ENCODE peak calls at places on chromosomes 16 and 17, in five cellular contexts. L is neural progenitor cell, E is GM23338, R is OCI-LY7, O is HCT116. Y is an unnamed sample. For H3K36me3, the result is how much of the 10 kb centered on the place peaks cover.

GRCh38 chr16:86893513-86893912 is 315.2 kb downstream of the FOXL1 start:
- DNase-seq in L (no peak), E (no peak), R (no peak), O (no peak), Y (peak)

GRCh38 chr17:10600551-10600950 is 51.1 kb upstream of the MYH2 start:
- DNase-seq in L (no peak), E (no peak), R (no peak), O (no peak), Y (no peak)

GRCh38 chr16:28531777-28532744 is 6.7 kb downstream of the NUPR1 start:
- DNase-seq in L (peak), E (peak), R (no peak), O (peak), Y (peak)

GRCh38 chr16:630815-631405 is at the start of gene WFIKKN1:
- DNase-seq in L (peak), E (peak), R (no peak), O (no peak), Y (no peak)

GRCh38 chr16:12767897-12768296 is 35.8 kb downstream of the CPPED1 start:
- DNase-seq in L (no peak), E (no peak), R (no peak), O (no peak), Y (no peak)

GRCh38 chr17:74686761-74687160 is 26.0 kb downstream of the CD300LF start:
- DNase-seq in L (no peak), E (no peak), R (peak), O (no peak), Y (no peak)

GRCh38 chr17:13462161-13462560 is 139.6 kb downstream of the HS3ST3A1 start:
- DNase-seq in L (no peak), E (no peak), R (no peak), O (no peak), Y (no peak)

GRCh38 chr17:29069526-29070041 is 26.6 kb downstream of the PIPOX start:
- DNase-seq in L (no peak), E (peak), R (no peak), O (no peak), Y (no peak)

DNA sequence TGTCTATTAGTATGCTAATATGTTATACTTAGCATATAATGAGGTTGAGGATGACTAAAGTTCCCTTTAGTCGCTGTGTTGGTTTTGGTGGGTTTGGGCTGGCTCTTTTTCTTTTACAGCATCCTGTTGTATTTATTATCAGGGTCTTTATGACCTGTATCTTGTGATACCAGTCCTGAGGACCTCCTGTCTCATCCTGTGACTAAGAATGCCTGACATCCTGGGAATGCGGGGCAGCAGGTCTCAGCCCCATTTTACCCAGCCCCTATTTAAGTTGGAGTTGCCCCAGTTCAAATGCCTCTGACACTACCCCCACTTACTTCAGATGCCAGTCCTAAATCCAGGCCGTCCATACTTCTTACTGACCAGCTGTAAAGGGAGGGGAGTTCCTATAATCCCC is 59.5 kb downstream of the MFSD11 start:
- DNase-seq in L (no peak), E (peak), R (no peak), O (no peak), Y (no peak)
- H3K4me2 ChIP-seq in L (no peak), E (no peak), R (no peak), O (peak), Y (no peak)

GRCh38 chr16:84850714-84851113 is 30.9 kb downstream of the CRISPLD2 start:
- DNase-seq in L (no peak), E (no peak), R (no peak), O (no peak), Y (no peak)

GRCh38 chr16:84849751-84850150 is 30.0 kb downstream of the CRISPLD2 start:
- DNase-seq in L (no peak), E (no peak), R (no peak), O (no peak), Y (no peak)

GRCh38 chr16:84851192-84852127 is 31.7 kb downstream of the CRISPLD2 start:
- DNase-seq in L (no peak), E (no peak), R (no peak), O (no peak), Y (peak)

GRCh38 chr16:84854759-84855158 is 35.0 kb downstream of the CRISPLD2 start:
- DNase-seq in L (no peak), E (no peak), R (no peak), O (no peak), Y (no peak)

DNA sequence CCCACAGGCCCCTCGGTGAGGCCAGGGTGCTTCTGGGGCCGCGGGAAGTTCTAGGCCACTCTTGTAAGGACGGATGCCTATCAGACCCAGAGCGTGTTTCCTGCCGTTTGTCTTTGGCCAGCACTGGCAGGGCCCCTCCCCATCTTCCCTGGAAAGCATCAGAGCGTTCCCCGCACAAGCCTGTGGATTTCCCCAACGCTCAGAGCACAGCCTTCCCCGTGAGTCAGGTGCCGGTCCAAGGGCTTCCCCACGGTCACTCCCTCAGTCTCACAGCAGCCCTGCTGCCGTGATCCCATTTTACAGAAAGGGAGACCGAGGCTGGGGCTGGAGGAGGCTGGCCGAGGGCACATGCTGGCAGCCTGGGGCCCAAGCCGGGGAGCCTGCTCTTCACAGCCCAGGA is 33.7 kb downstream of the CRISPLD2 start:
- DNase-seq in L (no peak), E (no peak), R (no peak), O (no peak), Y (no peak)
- H3K36me3 ChIP-seq in L (under half), E (under half), R (under half), O (under half), Y (under half)

GRCh38 chr16:68275611-68276191 is 11.4 kb downstream of the SLC7A6 start:
- DNase-seq in L (no peak), E (no peak), R (peak), O (no peak), Y (no peak)
- TF ChIP-seq EZH2phosphoT487 in L (no peak), E (no peak), R (no peak), O (no peak), Y (no peak)

DNA sequence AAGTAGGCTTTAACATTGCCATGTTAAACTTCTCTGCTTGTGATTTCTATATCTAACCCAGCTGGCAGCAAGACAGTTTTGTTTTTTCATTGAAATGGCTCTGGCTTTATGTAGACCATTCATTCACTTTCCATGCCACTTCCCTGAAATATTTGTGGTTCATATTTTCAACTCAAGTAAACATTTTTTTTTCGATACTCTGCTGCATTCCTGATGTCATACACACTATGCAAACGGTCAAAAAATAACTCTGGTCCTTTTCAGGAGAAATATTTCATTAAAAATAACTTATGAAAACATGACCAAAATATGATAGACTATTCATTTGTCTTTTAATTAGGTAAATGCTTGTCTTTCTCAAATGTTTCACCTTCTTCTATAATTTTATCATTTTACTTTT is 116.3 kb downstream of the USP22 start:
- DNase-seq in L (no peak), E (no peak), R (no peak), O (no peak), Y (no peak)
- H3K4me2 ChIP-seq in L (no peak), E (no peak), R (no peak), O (no peak), Y (no peak)

DNA sequence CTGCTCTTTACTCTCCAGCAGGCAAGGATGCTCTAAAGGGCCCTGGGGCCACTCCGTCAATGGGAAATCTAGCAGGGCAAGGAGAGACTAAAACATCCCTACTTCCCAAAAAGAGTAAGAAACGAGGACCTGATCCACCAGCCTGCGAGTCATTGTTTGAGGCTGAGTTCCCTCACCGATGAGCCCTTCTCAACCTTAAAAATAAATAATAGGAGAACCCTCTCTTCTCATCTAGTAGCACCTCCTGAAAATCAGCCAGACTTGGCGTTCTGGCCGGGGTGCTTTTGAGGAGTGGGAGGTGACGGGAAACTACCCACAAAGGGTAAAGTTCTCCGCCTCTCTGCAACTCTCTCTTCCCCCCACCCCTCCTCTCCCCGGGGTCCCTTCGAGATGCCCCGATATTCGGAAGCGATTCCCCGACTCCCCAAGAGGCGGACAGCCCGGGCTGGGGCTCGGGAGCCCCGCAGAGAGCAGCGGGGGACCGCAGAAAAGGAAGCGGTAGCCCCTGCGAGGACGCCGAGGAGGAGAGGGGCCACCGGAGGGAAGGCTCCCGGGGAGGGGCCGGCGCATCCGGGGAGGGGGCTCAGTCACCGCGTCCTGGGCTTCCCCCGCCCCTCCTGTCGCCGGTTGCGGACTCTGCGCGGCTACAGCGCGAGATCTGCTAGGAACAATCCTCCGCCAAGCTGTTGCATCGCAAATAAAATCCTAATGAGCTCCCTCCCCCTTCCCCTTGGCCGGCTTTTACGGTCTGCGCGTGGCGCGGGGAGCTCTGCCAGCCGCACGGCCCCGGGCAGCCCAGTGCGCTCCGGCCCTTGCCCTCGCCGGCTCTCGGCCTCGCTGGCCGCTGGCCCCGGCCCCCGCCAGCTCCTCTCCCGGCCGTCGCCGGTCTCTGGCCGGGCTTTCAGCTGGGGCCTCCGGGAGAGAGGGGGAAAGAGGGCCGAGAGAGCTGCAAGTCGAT is 1.3 kb downstream of the HOXB9 start:
- DNase-seq in L (peak), E (peak), R (no peak), O (no peak), Y (peak)
- H3K36me3 ChIP-seq in L (under half), E (under half), R (under half), O (under half), Y (under half)

GRCh38 chr17:3471599-3471998 is at the start of gene SPATA22:
- DNase-seq in L (no peak), E (no peak), R (no peak), O (no peak), Y (no peak)

GRCh38 chr17:3475812-3476686 is at the start of gene ASPA:
- DNase-seq in L (no peak), E (no peak), R (no peak), O (no peak), Y (no peak)

GRCh38 chr17:3474212-3474611 is 1.6 kb upstream of the ASPA start:
- DNase-seq in L (no peak), E (no peak), R (no peak), O (no peak), Y (peak)

GRCh38 chr17:3472137-3472536 is 518 bp upstream of the SPATA22 start:
- DNase-seq in L (no peak), E (no peak), R (no peak), O (no peak), Y (no peak)

DNA sequence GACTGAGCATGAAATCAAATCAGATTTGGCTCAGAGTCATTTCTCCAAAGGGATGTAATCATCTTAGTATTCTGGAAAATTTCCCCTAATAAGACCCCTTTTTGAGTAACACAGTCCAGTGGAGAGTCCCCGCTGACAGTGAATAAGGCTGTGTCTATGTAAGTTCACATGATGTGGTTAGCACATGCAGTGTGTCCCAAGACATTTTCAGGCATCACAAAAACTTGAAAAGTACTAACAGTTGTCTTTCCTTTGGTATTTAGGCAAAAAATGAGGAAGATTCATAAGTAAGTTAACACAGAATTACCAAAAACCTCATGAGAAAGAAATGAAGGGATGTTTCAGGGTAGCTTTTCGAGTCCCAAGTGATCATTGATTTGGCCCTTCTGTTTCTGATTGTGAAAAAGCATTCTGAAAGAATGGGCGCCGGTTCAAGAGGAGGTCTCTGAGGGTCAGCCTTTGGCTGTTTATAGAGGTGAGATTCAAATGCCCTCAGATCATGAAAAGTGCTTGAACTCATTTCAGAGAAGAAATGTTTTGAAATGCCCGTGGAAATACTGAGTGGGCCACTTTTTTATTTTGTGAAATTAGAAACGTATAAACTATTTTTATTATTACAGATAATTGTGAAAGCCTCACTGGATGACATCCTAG is 515 bp upstream of the ASPA start:
- DNase-seq in L (no peak), E (no peak), R (no peak), O (no peak), Y (no peak)
- TF ChIP-seq EZH2phosphoT487 in L (no peak), E (no peak), R (no peak), O (no peak), Y (no peak)

GRCh38 chr17:2237521-2237921 is 66.1 kb downstream of the SMG6 start:
- DNase-seq in L (no peak), E (no peak), R (no peak), O (no peak), Y (no peak)
- H3K4me2 ChIP-seq in L (no peak), E (no peak), R (peak), O (no peak), Y (no peak)

Y was measured in hepatocyte.